ENCODE peak calls at places on chromosomes 11 and 22, in five cellular contexts. T, Y, N, W and D are unnamed samples.

GRCh38 chr11:44032304-44033085 is 15.3 kb upstream of the ACCSL start:
- DNase-seq in T (peak), Y (no peak), N (no peak), W (peak), D (peak)

GRCh38 chr11:11748706-11749365 is 92.9 kb upstream of the USP47 start:
- DNase-seq in T (no peak), Y (no peak), N (no peak), W (no peak), D (no peak)

GRCh38 chr11:67634366-67635230 is 4.9 kb upstream of the NUDT8 start:
- DNase-seq in T (no peak), Y (no peak), N (no peak), W (no peak), D (no peak)

GRCh38 chr11:68314886-68315580 is 2.6 kb downstream of the LRP5 start:
- DNase-seq in T (no peak), Y (no peak), N (no peak), W (no peak), D (no peak)

GRCh38 chr11:17810041-17810440 is 75.5 kb downstream of the KCNC1 start:
- DNase-seq in T (no peak), Y (no peak), N (no peak), W (no peak), D (no peak)

GRCh38 chr11:71356904-71357303 is 91.3 kb downstream of the DHCR7 start:
- DNase-seq in T (no peak), Y (no peak), N (no peak), W (no peak), D (no peak)

GRCh38 chr11:103682318-103683184 is 353.9 kb upstream of the DDI1 start:
- DNase-seq in T (peak), Y (peak), N (peak), W (peak), D (peak)

GRCh38 chr22:27682438-27682837 is 119.1 kb downstream of the MN1 start:
- DNase-seq in T (no peak), Y (peak), N (no peak), W (no peak), D (no peak)

GRCh38 chr11:8097926-8098325 is 16.9 kb downstream of the TUB start:
- DNase-seq in T (no peak), Y (no peak), N (no peak), W (no peak), D (no peak)

GRCh38 chr11:6418199-6418957 is 516 bp downstream of the APBB1 start:
- DNase-seq in T (no peak), Y (peak), N (no peak), W (no peak), D (peak)

GRCh38 chr22:48565901-48566501 is 1261.7 kb downstream of the BRD1 start:
- DNase-seq in T (no peak), Y (no peak), N (no peak), W (no peak), D (no peak)